ENCODE peak calls at places on chromosome 16, in nine cellular contexts. A is right lobe of liver, Q is heart left ventricle, Z is HepG2, D is K562, V is A549, P is GM12878, U is body of pancreas, N is IMR-90. L is an unnamed sample.
A peak's percentile ranks its signal among the peaks of the same experiment; 100 is the strongest.

GRCh38 chr16:56192971-56193936 is 2.0 kb downstream of the GNAO1 start:
- ATAC-seq in A (no peak), Q (no peak), Z (no peak), D (no peak), V (no peak), P (no peak), U (no peak), N (no peak), L (no peak)

GRCh38 chr16:2985457-2985856 is 5.2 kb upstream of the PKMYT1 start:
- ATAC-seq in A (no peak), Q (peak; percentile 18), Z (no peak), D (no peak), V (no peak), P (no peak), U (peak; percentile 64), N (no peak), L (no peak)

GRCh38 chr16:9128346-9129342 is 37.2 kb downstream of the HAPSTR1 start:
- ATAC-seq in A (no peak), Q (no peak), Z (peak; percentile 7), D (no peak), V (no peak), P (no peak), U (no peak), N (no peak), L (no peak)

GRCh38 chr16:74627506-74628220 is 20.7 kb upstream of the GLG1 start:
- ATAC-seq in A (peak; percentile 95), Q (peak; percentile 41), Z (peak; percentile 21), D (no peak), V (no peak), P (no peak), U (peak; percentile 66), N (peak; percentile 28), L (peak; percentile 47)

GRCh38 chr16:52805559-52806168 is 247.0 kb downstream of the CHD9NB start:
- ATAC-seq in A (no peak), Q (no peak), Z (no peak), D (no peak), V (no peak), P (no peak), U (no peak), N (no peak), L (no peak)

GRCh38 chr16:90000733-90001427 is 18.4 kb downstream of the DBNDD1 start:
- ATAC-seq in A (no peak), Q (no peak), Z (no peak), D (no peak), V (no peak), P (no peak), U (no peak), N (no peak), L (no peak)

GRCh38 chr16:89847056-89847929 is 19.0 kb downstream of the SPIRE2 start:
- ATAC-seq in A (no peak), Q (no peak), Z (no peak), D (no peak), V (no peak), P (no peak), U (no peak), N (no peak), L (no peak)

GRCh38 chr16:77219437-77219836 is 20.2 kb downstream of the SYCE1L start:
- ATAC-seq in A (no peak), Q (no peak), Z (no peak), D (no peak), V (peak; percentile 41), P (no peak), U (no peak), N (no peak), L (no peak)

GRCh38 chr16:79320956-79321355 is 279.6 kb downstream of the MAF start:
- ATAC-seq in A (no peak), Q (no peak), Z (peak; percentile 47), D (no peak), V (no peak), P (no peak), U (no peak), N (no peak), L (no peak)

GRCh38 chr16:64983983-64984382 is 137.9 kb downstream of the CDH11 start:
- ATAC-seq in A (no peak), Q (peak; percentile 83), Z (peak; percentile 76), D (no peak), V (no peak), P (peak; percentile 88), U (no peak), N (peak; percentile 87), L (no peak)

GRCh38 chr16:70157477-70158260 is 15.9 kb upstream of the CLEC18C start:
- ATAC-seq in A (peak; percentile 41), Q (no peak), Z (peak; percentile 93), D (no peak), V (no peak), P (no peak), U (no peak), N (no peak), L (no peak)

GRCh38 chr16:85092851-85093250 is 19.4 kb downstream of the CIBAR2 start:
- ATAC-seq in A (no peak), Q (no peak), Z (no peak), D (no peak), V (no peak), P (no peak), U (no peak), N (no peak), L (no peak)

GRCh38 chr16:76193851-76194620 is 83.2 kb upstream of the CNTNAP4 start:
- ATAC-seq in A (no peak), Q (no peak), Z (no peak), D (no peak), V (no peak), P (no peak), U (no peak), N (no peak), L (peak; percentile 85)

GRCh38 chr16:70475054-70475871 is 20.9 kb downstream of the FCSK start:
- ATAC-seq in A (no peak), Q (no peak), Z (no peak), D (no peak), V (no peak), P (no peak), U (no peak), N (no peak), L (no peak)

GRCh38 chr16:20850981-20851380 is 44.7 kb downstream of the REXO5 start:
- ATAC-seq in A (no peak), Q (peak; percentile 24), Z (no peak), D (no peak), V (no peak), P (no peak), U (no peak), N (no peak), L (peak; percentile 18)

GRCh38 chr16:88854306-88855111 is 2.2 kb downstream of the GALNS start:
- ATAC-seq in A (no peak), Q (no peak), Z (no peak), D (no peak), V (no peak), P (peak; percentile 44), U (no peak), N (no peak), L (no peak)

GRCh38 chr16:23976091-23977001 is 140.6 kb downstream of the PRKCB start:
- ATAC-seq in A (no peak), Q (no peak), Z (no peak), D (no peak), V (no peak), P (peak; percentile 62), U (no peak), N (no peak), L (no peak)

GRCh38 chr16:88940196-88941050 is 36.6 kb downstream of the CBFA2T3 start:
- ATAC-seq in A (no peak), Q (peak; percentile 51), Z (no peak), D (no peak), V (no peak), P (peak; percentile 43), U (peak; percentile 72), N (no peak), L (peak; percentile 6)

GRCh38 chr16:81275064-81275532 is 36.6 kb downstream of the BCO1 start:
- ATAC-seq in A (peak; percentile 74), Q (no peak), Z (peak; percentile 32), D (peak; percentile 12), V (no peak), P (no peak), U (no peak), N (no peak), L (no peak)
- TF ChIP-seq POLR2A in A (no peak), Q (no peak), Z (no peak), D (no peak), V (no peak), P (no peak), U (no peak), N (no peak), L (no peak)

DNA sequence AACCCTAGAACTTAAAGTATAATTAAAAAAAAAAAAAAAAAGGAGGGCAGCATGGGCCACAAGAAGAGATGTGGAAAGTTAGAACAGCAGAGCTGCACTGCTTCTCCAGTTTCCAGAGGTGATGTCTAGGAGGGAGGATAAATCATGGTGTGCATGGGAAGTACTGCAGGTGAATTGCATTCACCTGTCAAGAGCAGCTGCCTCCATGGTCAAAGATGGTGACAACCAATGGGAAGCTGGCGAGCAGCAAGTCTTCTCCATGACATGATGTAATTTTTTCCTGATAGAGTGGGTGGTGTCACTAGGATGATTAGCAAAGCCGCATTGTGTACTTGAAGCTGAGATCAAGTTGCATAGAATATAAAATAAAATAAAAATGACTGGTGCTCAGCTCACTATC is 95.6 kb upstream of the HS3ST4 start:
- ATAC-seq in A (no peak), Q (no peak), Z (no peak), D (no peak), V (no peak), P (no peak), U (no peak), N (no peak), L (no peak)
- TF ChIP-seq POLR2A in A (no peak), Q (no peak), Z (no peak), D (no peak), V (no peak), P (no peak), U (no peak), N (no peak), L (no peak)

GRCh38 chr16:4801962-4802658 is at the start of gene ROGDI:
- ATAC-seq in A (peak; percentile 77), Q (peak; percentile 42), Z (peak; percentile 66), D (peak; percentile 65), V (peak; percentile 64), P (peak; percentile 65), U (peak; percentile 76), N (peak; percentile 30), L (peak; percentile 53)
- TF ChIP-seq POLR2A in A (peak; percentile 37), Q (no peak), Z (peak; percentile 65), D (peak; percentile 36), V (peak; percentile 36), P (no peak), U (peak; percentile 74), N (no peak), L (no peak)

GRCh38 chr16:67546091-67546501 is 16.2 kb upstream of the CTCF start:
- ATAC-seq in A (no peak), Q (no peak), Z (no peak), D (no peak), V (no peak), P (no peak), U (no peak), N (no peak), L (no peak)

GRCh38 chr16:67548265-67549126 is 13.8 kb upstream of the CTCF start:
- ATAC-seq in A (no peak), Q (no peak), Z (no peak), D (no peak), V (no peak), P (peak; percentile 55), U (no peak), N (no peak), L (no peak)

GRCh38 chr16:67547423-67548264 is 14.7 kb upstream of the CTCF start:
- ATAC-seq in A (no peak), Q (peak; percentile 2), Z (no peak), D (no peak), V (no peak), P (peak; percentile 30), U (no peak), N (no peak), L (peak; percentile 32)

GRCh38 chr16:67545665-67546024 is 16.7 kb upstream of the CTCF start:
- ATAC-seq in A (no peak), Q (no peak), Z (no peak), D (no peak), V (no peak), P (no peak), U (no peak), N (no peak), L (no peak)

GRCh38 chr16:67546761-67547422 is 15.4 kb upstream of the CTCF start:
- ATAC-seq in A (peak; percentile 91), Q (peak; percentile 52), Z (peak; percentile 78), D (peak; percentile 82), V (peak; percentile 74), P (peak; percentile 74), U (peak; percentile 93), N (peak; percentile 70), L (peak; percentile 67)
- TF ChIP-seq POLR2A in A (no peak), Q (no peak), Z (no peak), D (no peak), V (no peak), P (peak; percentile 18), U (peak; percentile 29), N (no peak), L (no peak)